ENCODE peak calls at places on chromosomes 16 and 17, in five cellular contexts. G, U, X, S and M are unnamed samples.

GRCh38 chr16:31542763-31543162 is 15.1 kb downstream of the AHSP start:
- DNase-seq in G (no peak), S (no peak), X (no peak), U (no peak), M (no peak)

GRCh38 chr17:64661731-64661980 is 451 bp downstream of the SMURF2 start:
- DNase-seq in G (no peak), U (peak), X (peak), S (peak), M (no peak)

GRCh38 chr16:15055141-15056053 is 477 bp downstream of the NTAN1 start:
- DNase-seq in X (peak), U (peak), S (peak), G (peak), M (peak)

GRCh38 chr16:83574388-83574787 is 233.4 kb upstream of the HSBP1 start:
- DNase-seq in X (no peak), U (no peak), G (no peak), S (no peak), M (peak)

GRCh38 chr17:30117548-30118155 is 1.0 kb downstream of the NSRP1 start:
- DNase-seq in X (no peak), S (no peak), G (no peak), U (no peak), M (peak)

GRCh38 chr16:79217375-79218011 is 383.0 kb downstream of the MAF start:
- DNase-seq in S (no peak), U (no peak), G (no peak), X (no peak), M (no peak)

GRCh38 chr16:82181456-82182185 is 11.6 kb upstream of the MPHOSPH6 start:
- DNase-seq in U (no peak), S (no peak), G (no peak), X (no peak), M (no peak)

GRCh38 chr16:66042341-66042740 is 324.1 kb upstream of the CDH5 start:
- DNase-seq in U (no peak), S (no peak), G (no peak), X (no peak), M (no peak)

GRCh38 chr17:55351027-55351625 is 70.5 kb downstream of the MMD start:
- DNase-seq in S (no peak), U (no peak), G (no peak), X (no peak), M (no peak)

GRCh38 chr17:50547736-50548083 is 736 bp downstream of the SPATA20 start:
- DNase-seq in U (no peak), G (no peak), X (no peak), S (no peak), M (no peak)
- H3K4me3 ChIP-seq in U (peak), G (peak), X (peak), S (peak), M (peak)

GRCh38 chr17:4007346-4008081 is 43.3 kb upstream of the ATP2A3 start:
- DNase-seq in X (no peak), S (no peak), U (no peak), G (no peak), M (no peak)

GRCh38 chr17:4009164-4009785 is 45.0 kb upstream of the ATP2A3 start:
- DNase-seq in U (no peak), G (no peak), S (no peak), X (no peak), M (no peak)

GRCh38 chr17:4006745-4007211 is 42.5 kb upstream of the ATP2A3 start:
- DNase-seq in X (no peak), G (no peak), S (no peak), U (no peak), M (no peak)

GRCh38 chr17:4008496-4009163 is 44.4 kb upstream of the ATP2A3 start:
- DNase-seq in S (no peak), X (no peak), U (no peak), G (no peak), M (no peak)

GRCh38 chr17:4008082-4008435 is 43.8 kb upstream of the ATP2A3 start:
- DNase-seq in U (no peak), S (no peak), X (no peak), G (no peak), M (no peak)
- TF ChIP-seq CTCF in U (no peak), S (peak), X (no peak), G (no peak), M (no peak)

DNA sequence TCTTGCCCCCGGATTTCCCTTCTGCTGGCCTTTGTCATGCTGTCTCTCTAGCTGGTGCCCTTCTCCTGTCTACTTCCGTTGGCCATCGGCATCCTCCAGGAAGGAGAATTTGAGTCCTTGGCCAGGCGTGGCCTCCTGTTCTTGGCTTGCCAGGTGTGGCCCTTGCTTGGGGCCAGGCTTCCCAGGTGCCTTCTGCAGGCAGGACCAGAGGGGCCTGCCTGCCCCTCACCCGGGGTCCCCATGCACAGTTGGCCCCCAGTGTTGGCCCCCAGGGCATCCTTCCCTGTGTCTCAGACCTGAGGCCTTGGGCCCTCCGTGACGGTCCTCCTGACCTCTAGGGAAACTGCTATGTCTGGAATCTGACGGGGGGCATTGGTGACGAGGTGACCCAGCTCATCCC is 2.6 kb downstream of the MLST8 start:
- DNase-seq in G (no peak), S (no peak), U (no peak), X (no peak), M (no peak)
- H3K4me3 ChIP-seq in G (no peak), S (no peak), U (no peak), X (no peak), M (no peak)

GRCh38 chr17:76102944-76103273 is 678 bp downstream of the EXOC7 start:
- DNase-seq in U (no peak), S (no peak), G (no peak), X (no peak), M (no peak)

GRCh38 chr17:76103274-76104139 is at the start of gene EXOC7:
- DNase-seq in G (peak), X (peak), U (peak), S (peak), M (peak)

GRCh38 chr17:76104896-76105231 is 1.3 kb upstream of the EXOC7 start:
- DNase-seq in G (peak), U (no peak), S (no peak), X (no peak), M (no peak)

GRCh38 chr17:76104140-76104895 is 731 bp upstream of the EXOC7 start:
- DNase-seq in S (no peak), X (no peak), G (peak), U (peak), M (no peak)

DNA sequence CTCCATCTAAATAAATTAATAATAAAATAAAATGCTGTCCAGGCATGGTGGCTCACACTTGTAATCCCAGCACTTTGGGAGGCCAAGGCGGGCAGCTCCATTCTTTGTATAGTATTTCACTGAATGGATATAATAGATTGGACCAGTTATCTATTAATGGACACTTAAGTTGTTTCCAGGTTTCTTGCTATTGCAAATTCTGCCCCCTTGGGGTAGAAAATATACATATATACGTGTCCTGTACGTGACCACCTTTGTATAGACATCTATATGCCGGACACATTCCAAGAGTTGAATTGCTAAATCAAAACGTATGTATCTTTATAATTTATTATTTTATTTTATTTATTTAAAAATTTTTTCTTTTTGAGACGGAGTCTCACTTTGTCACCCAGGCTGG is 3.9 kb upstream of the EXOC7 start:
- DNase-seq in S (no peak), U (no peak), X (no peak), G (peak), M (peak)
- TF ChIP-seq CTCF in S (no peak), U (no peak), X (no peak), G (peak), M (peak)

DNA sequence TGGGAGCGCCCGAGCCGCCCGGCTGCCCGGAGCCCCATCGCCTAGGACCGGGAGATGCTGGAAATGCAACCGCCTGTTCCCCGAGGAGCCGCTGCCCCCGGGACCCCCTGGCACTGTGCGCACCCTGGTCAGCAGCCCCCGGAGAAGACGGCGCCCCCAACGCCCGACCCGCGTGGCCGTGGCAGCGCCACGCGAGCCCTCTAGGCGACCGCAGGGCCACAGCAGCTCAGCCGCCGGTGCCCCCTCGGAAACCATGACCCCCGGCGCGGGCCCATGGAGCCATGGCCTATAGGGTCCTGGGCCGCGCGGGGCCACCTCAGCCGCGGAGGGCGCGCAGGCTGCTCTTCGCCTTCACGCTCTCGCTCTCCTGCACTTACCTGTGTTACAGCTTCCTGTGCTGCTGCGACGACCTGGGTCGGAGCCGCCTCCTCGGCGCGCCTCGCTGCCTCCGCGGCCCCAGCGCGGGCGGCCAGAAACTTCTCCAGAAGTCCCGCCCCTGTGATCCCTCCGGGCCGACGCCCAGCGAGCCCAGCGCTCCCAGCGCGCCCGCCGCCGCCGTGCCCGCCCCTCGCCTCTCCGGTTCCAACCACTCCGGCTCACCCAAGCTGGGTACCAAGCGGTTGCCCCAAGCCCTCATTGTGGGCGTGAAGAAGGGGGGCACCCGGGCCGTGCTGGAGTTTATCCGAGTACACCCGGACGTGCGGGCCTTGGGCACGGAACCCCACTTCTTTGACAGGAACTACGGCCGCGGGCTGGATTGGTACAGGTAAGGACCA is 556 bp downstream of the HS3ST2 start:
- DNase-seq in S (no peak), G (no peak), U (no peak), X (peak), M (no peak)
- H3K4me3 ChIP-seq in S (peak), G (no peak), U (no peak), X (peak), M (no peak)

GRCh38 chr16:70704586-70704985 is 18.7 kb upstream of the MTSS2 start:
- DNase-seq in G (no peak), S (no peak), X (no peak), U (no peak), M (no peak)

GRCh38 chr16:70701998-70702397 is 16.1 kb upstream of the MTSS2 start:
- DNase-seq in S (no peak), U (no peak), G (no peak), X (no peak), M (no peak)

GRCh38 chr16:70702624-70703023 is 16.8 kb upstream of the MTSS2 start:
- DNase-seq in S (no peak), U (no peak), X (no peak), G (no peak), M (no peak)

GRCh38 chr16:70703835-70704381 is 18.1 kb upstream of the MTSS2 start:
- DNase-seq in G (no peak), X (no peak), U (no peak), S (no peak), M (no peak)

GRCh38 chr16:70703041-70703834 is 17.4 kb upstream of the MTSS2 start:
- DNase-seq in G (peak), X (peak), S (peak), U (no peak), M (peak)
- TF ChIP-seq CTCF in G (peak), X (no peak), S (peak), U (no peak), M (peak)